ENCODE peak calls at places on chromosomes 2 and 18, in ten cellular contexts. One of them, this sample, is unnamed.
A peak's percentile ranks its signal among the peaks of the same experiment; 100 is the strongest.

GRCh38 chr2:172196768-172197322 is 94.1 kb upstream of the DLX2 start:
- DNase-seq in B cell: no peak
- DNase-seq in activated naive CD4-positive, alpha-beta T cell treated with anti-CD3 and anti-CD28 coated beads for 36 hours: peak; percentile 82
- DNase-seq in RPMI7951: peak; percentile 87
- DNase-seq in activated T-helper 1 cell treated with Interleukin-2 at 50 U/mL for 16 hours: no peak
- DNase-seq in DMS153: no peak
- DNase-seq in activated T-helper 2 cell treated with anti-CD3 and anti-CD28 coated beads, Interferon-gamma antibody, Interleukin-2, Interleukin-4, amounts not matched to agents 10 μg/mL and 5 μg/mL and 100 μg/mL, durations not matched to agents 14 hours and 24 hours and 36 hours: no peak
- DNase-seq in esophagus squamous epithelium: no peak
- DNase-seq in coronary artery: no peak
- DNase-seq in NCI-H146: no peak
- DNase-seq in this sample: peak; percentile 78

GRCh38 chr2:163039266-163039665 is 200.7 kb upstream of the KCNH7 start:
- DNase-seq in NCI-H146: no peak
- DNase-seq in B cell: no peak
- DNase-seq in activated T-helper 2 cell treated with anti-CD3 and anti-CD28 coated beads, Interferon-gamma antibody, Interleukin-2, Interleukin-4, amounts not matched to agents 10 μg/mL and 5 μg/mL and 100 μg/mL, durations not matched to agents 14 hours and 24 hours and 36 hours: no peak
- DNase-seq in DMS153: no peak
- DNase-seq in esophagus squamous epithelium: no peak
- DNase-seq in activated T-helper 1 cell treated with Interleukin-2 at 50 U/mL for 16 hours: no peak
- DNase-seq in activated naive CD4-positive, alpha-beta T cell treated with anti-CD3 and anti-CD28 coated beads for 36 hours: no peak
- DNase-seq in RPMI7951: no peak
- DNase-seq in coronary artery: no peak
- DNase-seq in this sample: no peak

GRCh38 chr18:32424696-32425095 is 46.0 kb downstream of the GAREM1 start:
- DNase-seq in activated T-helper 1 cell treated with Interleukin-2 at 50 U/mL for 16 hours: no peak
- DNase-seq in esophagus squamous epithelium: no peak
- DNase-seq in activated T-helper 2 cell treated with anti-CD3 and anti-CD28 coated beads, Interferon-gamma antibody, Interleukin-2, Interleukin-4, amounts not matched to agents 10 μg/mL and 5 μg/mL and 100 μg/mL, durations not matched to agents 14 hours and 24 hours and 36 hours: no peak
- DNase-seq in coronary artery: no peak
- DNase-seq in DMS153: no peak
- DNase-seq in NCI-H146: no peak
- DNase-seq in B cell: no peak
- DNase-seq in RPMI7951: no peak
- DNase-seq in activated naive CD4-positive, alpha-beta T cell treated with anti-CD3 and anti-CD28 coated beads for 36 hours: no peak
- DNase-seq in this sample: no peak

GRCh38 chr18:11034816-11035215 is 114.6 kb downstream of the PIEZO2 start:
- DNase-seq in activated naive CD4-positive, alpha-beta T cell treated with anti-CD3 and anti-CD28 coated beads for 36 hours: no peak
- DNase-seq in coronary artery: no peak
- DNase-seq in activated T-helper 1 cell treated with Interleukin-2 at 50 U/mL for 16 hours: no peak
- DNase-seq in DMS153: no peak
- DNase-seq in activated T-helper 2 cell treated with anti-CD3 and anti-CD28 coated beads, Interferon-gamma antibody, Interleukin-2, Interleukin-4, amounts not matched to agents 10 μg/mL and 5 μg/mL and 100 μg/mL, durations not matched to agents 14 hours and 24 hours and 36 hours: no peak
- DNase-seq in RPMI7951: peak; percentile 30
- DNase-seq in esophagus squamous epithelium: no peak
- DNase-seq in NCI-H146: no peak
- DNase-seq in B cell: no peak
- DNase-seq in this sample: no peak

GRCh38 chr2:10355471-10356458 is 53.1 kb downstream of the HPCAL1 start:
- DNase-seq in activated T-helper 1 cell treated with Interleukin-2 at 50 U/mL for 16 hours: no peak
- DNase-seq in activated T-helper 2 cell treated with anti-CD3 and anti-CD28 coated beads, Interferon-gamma antibody, Interleukin-2, Interleukin-4, amounts not matched to agents 10 μg/mL and 5 μg/mL and 100 μg/mL, durations not matched to agents 14 hours and 24 hours and 36 hours: no peak
- DNase-seq in NCI-H146: peak; percentile 78
- DNase-seq in RPMI7951: no peak
- DNase-seq in DMS153: peak; percentile 59
- DNase-seq in B cell: no peak
- DNase-seq in coronary artery: no peak
- DNase-seq in activated naive CD4-positive, alpha-beta T cell treated with anti-CD3 and anti-CD28 coated beads for 36 hours: no peak
- DNase-seq in esophagus squamous epithelium: no peak
- DNase-seq in this sample: no peak

GRCh38 chr2:122703676-122704075 is 948.2 kb downstream of the TSN start:
- DNase-seq in coronary artery: no peak
- DNase-seq in B cell: no peak
- DNase-seq in DMS153: no peak
- DNase-seq in activated T-helper 1 cell treated with Interleukin-2 at 50 U/mL for 16 hours: no peak
- DNase-seq in esophagus squamous epithelium: no peak
- DNase-seq in activated naive CD4-positive, alpha-beta T cell treated with anti-CD3 and anti-CD28 coated beads for 36 hours: no peak
- DNase-seq in RPMI7951: no peak
- DNase-seq in activated T-helper 2 cell treated with anti-CD3 and anti-CD28 coated beads, Interferon-gamma antibody, Interleukin-2, Interleukin-4, amounts not matched to agents 10 μg/mL and 5 μg/mL and 100 μg/mL, durations not matched to agents 14 hours and 24 hours and 36 hours: no peak
- DNase-seq in NCI-H146: no peak
- DNase-seq in this sample: no peak

GRCh38 chr2:69789129-69789528 is 40.3 kb upstream of the GMCL1 start:
- DNase-seq in activated T-helper 2 cell treated with anti-CD3 and anti-CD28 coated beads, Interferon-gamma antibody, Interleukin-2, Interleukin-4, amounts not matched to agents 10 μg/mL and 5 μg/mL and 100 μg/mL, durations not matched to agents 14 hours and 24 hours and 36 hours: no peak
- DNase-seq in NCI-H146: no peak
- DNase-seq in activated naive CD4-positive, alpha-beta T cell treated with anti-CD3 and anti-CD28 coated beads for 36 hours: no peak
- DNase-seq in activated T-helper 1 cell treated with Interleukin-2 at 50 U/mL for 16 hours: no peak
- DNase-seq in B cell: peak; percentile 19
- DNase-seq in DMS153: no peak
- DNase-seq in coronary artery: peak; percentile 78
- DNase-seq in RPMI7951: peak; percentile 71
- DNase-seq in esophagus squamous epithelium: no peak
- DNase-seq in this sample: no peak

GRCh38 chr2:217827430-217828201 is 175.2 kb downstream of the TNS1 start:
- DNase-seq in RPMI7951: peak; percentile 28
- DNase-seq in esophagus squamous epithelium: no peak
- DNase-seq in DMS153: no peak
- DNase-seq in activated T-helper 1 cell treated with Interleukin-2 at 50 U/mL for 16 hours: no peak
- DNase-seq in B cell: no peak
- DNase-seq in activated T-helper 2 cell treated with anti-CD3 and anti-CD28 coated beads, Interferon-gamma antibody, Interleukin-2, Interleukin-4, amounts not matched to agents 10 μg/mL and 5 μg/mL and 100 μg/mL, durations not matched to agents 14 hours and 24 hours and 36 hours: no peak
- DNase-seq in coronary artery: no peak
- DNase-seq in NCI-H146: no peak
- DNase-seq in activated naive CD4-positive, alpha-beta T cell treated with anti-CD3 and anti-CD28 coated beads for 36 hours: no peak
- DNase-seq in this sample: no peak

GRCh38 chr2:144942516-144943256 is 422.8 kb upstream of the ZEB2 start:
- DNase-seq in DMS153: peak; percentile 52
- DNase-seq in coronary artery: no peak
- DNase-seq in NCI-H146: peak; percentile 36
- DNase-seq in B cell: no peak
- DNase-seq in esophagus squamous epithelium: no peak
- DNase-seq in activated T-helper 2 cell treated with anti-CD3 and anti-CD28 coated beads, Interferon-gamma antibody, Interleukin-2, Interleukin-4, amounts not matched to agents 10 μg/mL and 5 μg/mL and 100 μg/mL, durations not matched to agents 14 hours and 24 hours and 36 hours: no peak
- DNase-seq in activated naive CD4-positive, alpha-beta T cell treated with anti-CD3 and anti-CD28 coated beads for 36 hours: no peak
- DNase-seq in RPMI7951: peak; percentile 63
- DNase-seq in activated T-helper 1 cell treated with Interleukin-2 at 50 U/mL for 16 hours: no peak
- DNase-seq in this sample: no peak

GRCh38 chr2:240260664-240261063 is 120.2 kb upstream of the OTOS start:
- DNase-seq in esophagus squamous epithelium: no peak
- DNase-seq in activated naive CD4-positive, alpha-beta T cell treated with anti-CD3 and anti-CD28 coated beads for 36 hours: no peak
- DNase-seq in coronary artery: no peak
- DNase-seq in activated T-helper 1 cell treated with Interleukin-2 at 50 U/mL for 16 hours: no peak
- DNase-seq in activated T-helper 2 cell treated with anti-CD3 and anti-CD28 coated beads, Interferon-gamma antibody, Interleukin-2, Interleukin-4, amounts not matched to agents 10 μg/mL and 5 μg/mL and 100 μg/mL, durations not matched to agents 14 hours and 24 hours and 36 hours: no peak
- DNase-seq in NCI-H146: no peak
- DNase-seq in RPMI7951: no peak
- DNase-seq in DMS153: no peak
- DNase-seq in B cell: no peak
- DNase-seq in this sample: no peak

GRCh38 chr18:37476611-37477295 is 88.8 kb downstream of the CELF4 start:
- DNase-seq in coronary artery: no peak
- DNase-seq in esophagus squamous epithelium: no peak
- DNase-seq in DMS153: no peak
- DNase-seq in B cell: no peak
- DNase-seq in activated T-helper 1 cell treated with Interleukin-2 at 50 U/mL for 16 hours: no peak
- DNase-seq in NCI-H146: no peak
- DNase-seq in activated naive CD4-positive, alpha-beta T cell treated with anti-CD3 and anti-CD28 coated beads for 36 hours: no peak
- DNase-seq in RPMI7951: no peak
- DNase-seq in activated T-helper 2 cell treated with anti-CD3 and anti-CD28 coated beads, Interferon-gamma antibody, Interleukin-2, Interleukin-4, amounts not matched to agents 10 μg/mL and 5 μg/mL and 100 μg/mL, durations not matched to agents 14 hours and 24 hours and 36 hours: no peak
- DNase-seq in this sample: no peak

GRCh38 chr2:232457121-232458011 is 1.4 kb downstream of the ALPI start:
- DNase-seq in activated T-helper 2 cell treated with anti-CD3 and anti-CD28 coated beads, Interferon-gamma antibody, Interleukin-2, Interleukin-4, amounts not matched to agents 10 μg/mL and 5 μg/mL and 100 μg/mL, durations not matched to agents 14 hours and 24 hours and 36 hours: no peak
- DNase-seq in RPMI7951: no peak
- DNase-seq in activated naive CD4-positive, alpha-beta T cell treated with anti-CD3 and anti-CD28 coated beads for 36 hours: no peak
- DNase-seq in B cell: no peak
- DNase-seq in coronary artery: peak; percentile 60
- DNase-seq in esophagus squamous epithelium: no peak
- DNase-seq in activated T-helper 1 cell treated with Interleukin-2 at 50 U/mL for 16 hours: no peak
- DNase-seq in DMS153: no peak
- DNase-seq in NCI-H146: no peak
- DNase-seq in this sample: no peak

GRCh38 chr2:12813166-12813565 is 96.4 kb downstream of the TRIB2 start:
- DNase-seq in B cell: no peak
- DNase-seq in esophagus squamous epithelium: no peak
- DNase-seq in coronary artery: no peak
- DNase-seq in activated naive CD4-positive, alpha-beta T cell treated with anti-CD3 and anti-CD28 coated beads for 36 hours: no peak
- DNase-seq in DMS153: no peak
- DNase-seq in activated T-helper 1 cell treated with Interleukin-2 at 50 U/mL for 16 hours: no peak
- DNase-seq in RPMI7951: no peak
- DNase-seq in NCI-H146: no peak
- DNase-seq in activated T-helper 2 cell treated with anti-CD3 and anti-CD28 coated beads, Interferon-gamma antibody, Interleukin-2, Interleukin-4, amounts not matched to agents 10 μg/mL and 5 μg/mL and 100 μg/mL, durations not matched to agents 14 hours and 24 hours and 36 hours: no peak
- DNase-seq in this sample: no peak

GRCh38 chr2:197926673-197927072 is 122.3 kb downstream of the PLCL1 start:
- DNase-seq in coronary artery: no peak
- DNase-seq in B cell: no peak
- DNase-seq in activated naive CD4-positive, alpha-beta T cell treated with anti-CD3 and anti-CD28 coated beads for 36 hours: peak; percentile 9
- DNase-seq in activated T-helper 2 cell treated with anti-CD3 and anti-CD28 coated beads, Interferon-gamma antibody, Interleukin-2, Interleukin-4, amounts not matched to agents 10 μg/mL and 5 μg/mL and 100 μg/mL, durations not matched to agents 14 hours and 24 hours and 36 hours: no peak
- DNase-seq in DMS153: no peak
- DNase-seq in NCI-H146: no peak
- DNase-seq in activated T-helper 1 cell treated with Interleukin-2 at 50 U/mL for 16 hours: no peak
- DNase-seq in RPMI7951: no peak
- DNase-seq in esophagus squamous epithelium: no peak
- DNase-seq in this sample: no peak

GRCh38 chr2:85167479-85167878 is 34.3 kb downstream of the TCF7L1 start:
- DNase-seq in activated T-helper 1 cell treated with Interleukin-2 at 50 U/mL for 16 hours: no peak
- DNase-seq in DMS153: no peak
- DNase-seq in B cell: no peak
- DNase-seq in NCI-H146: no peak
- DNase-seq in coronary artery: no peak
- DNase-seq in activated naive CD4-positive, alpha-beta T cell treated with anti-CD3 and anti-CD28 coated beads for 36 hours: no peak
- DNase-seq in esophagus squamous epithelium: no peak
- DNase-seq in activated T-helper 2 cell treated with anti-CD3 and anti-CD28 coated beads, Interferon-gamma antibody, Interleukin-2, Interleukin-4, amounts not matched to agents 10 μg/mL and 5 μg/mL and 100 μg/mL, durations not matched to agents 14 hours and 24 hours and 36 hours: no peak
- DNase-seq in RPMI7951: no peak
- DNase-seq in this sample: no peak

GRCh38 chr18:50268022-50268747 is 1.9 kb upstream of the CFAP53 start:
- DNase-seq in coronary artery: peak; percentile 87
- DNase-seq in activated T-helper 2 cell treated with anti-CD3 and anti-CD28 coated beads, Interferon-gamma antibody, Interleukin-2, Interleukin-4, amounts not matched to agents 10 μg/mL and 5 μg/mL and 100 μg/mL, durations not matched to agents 14 hours and 24 hours and 36 hours: peak; percentile 72
- DNase-seq in DMS153: peak; percentile 34
- DNase-seq in RPMI7951: no peak
- DNase-seq in esophagus squamous epithelium: peak; percentile 47
- DNase-seq in NCI-H146: no peak
- DNase-seq in activated naive CD4-positive, alpha-beta T cell treated with anti-CD3 and anti-CD28 coated beads for 36 hours: peak; percentile 82
- DNase-seq in B cell: peak; percentile 91
- DNase-seq in activated T-helper 1 cell treated with Interleukin-2 at 50 U/mL for 16 hours: peak; percentile 62
- DNase-seq in this sample: peak; percentile 87

This sample was measured in activated CD4-positive, alpha-beta memory T cell treated with anti-CD3 and anti-CD28 coated beads for 36 hours.